ENCODE peak calls at places on chromosomes 13 and 19, in eight cellular contexts. L is NCI-H1417 treated with DMSO at 0.1 percent for 48 hours; Y is endothelial cell; P is astrocyte of the hippocampus; M is small intestine; O is HEK293T; I is naive thymus-derived CD4-positive, alpha-beta T cell; B is GM23338. Q is an unnamed sample.

GRCh38 chr19:21604351-21604926 is 99.0 kb downstream of the ZNF429 start:
- DNase-seq in B (peak), O (no peak), P (peak), Y (no peak), L (no peak), M (peak), I (peak), Q (no peak)

GRCh38 chr13:76048675-76049396 is 412.7 kb downstream of the LMO7 start:
- DNase-seq in P (no peak), B (no peak), Y (no peak), I (no peak), O (no peak), L (peak), M (no peak), Q (no peak)

GRCh38 chr13:113096745-113097305 is 8.8 kb upstream of the F7 start:
- DNase-seq in I (no peak), O (no peak), B (peak), Y (no peak), P (no peak), L (no peak), M (no peak), Q (no peak)

GRCh38 chr13:20940083-20940482 is 37.5 kb upstream of the XPO4 start:
- DNase-seq in Y (no peak), B (no peak), M (no peak), I (no peak), P (no peak), O (no peak), L (no peak), Q (no peak)

GRCh38 chr19:18438331-18439024 is 545 bp upstream of the ISYNA1 start:
- DNase-seq in L (no peak), Y (no peak), M (no peak), O (peak), P (peak), I (no peak), B (peak), Q (no peak)

GRCh38 chr13:61128850-61129645 is 286.6 kb downstream of the PCDH20 start:
- DNase-seq in B (no peak), M (no peak), Y (no peak), P (peak), I (no peak), O (no peak), L (no peak), Q (no peak)

GRCh38 chr19:27794444-27795042 is 1418.4 kb downstream of the UQCRFS1 start:
- DNase-seq in Y (peak), M (no peak), I (peak), O (no peak), P (peak), B (peak), L (no peak), Q (no peak)

GRCh38 chr13:44273991-44274810 is 99.4 kb upstream of the SERP2 start:
- DNase-seq in I (peak), L (no peak), P (peak), M (peak), B (no peak), Y (no peak), O (no peak), Q (peak)

GRCh38 chr19:48680436-48681126 is 7.8 kb upstream of the NTN5 start:
- DNase-seq in P (no peak), O (no peak), I (no peak), L (no peak), M (no peak), B (no peak), Y (no peak), Q (no peak)

GRCh38 chr19:23783634-23784033 is 24.9 kb upstream of the ZNF681 start:
- DNase-seq in I (no peak), O (no peak), M (peak), B (no peak), P (no peak), Y (no peak), L (no peak), Q (no peak)